ENCODE peak calls at places on chromosomes 2 and 18, in six cellular contexts. X is AG09309, P is epithelial cell of esophagus, Q is left lung, D is BJ, N is transverse colon. R is an unnamed sample.

GRCh38 chr2:39266139-39266805 is 22.5 kb upstream of the CDKL4 start:
- DNase-seq in X (no peak), P (peak; percentile 45), Q (no peak), D (no peak), N (no peak), R (no peak)

GRCh38 chr2:236239276-236240065 is 24.7 kb downstream of the ASB18 start:
- DNase-seq in X (no peak), P (no peak), Q (no peak), D (no peak), N (no peak), R (no peak)

GRCh38 chr18:5622905-5623304 is 79.1 kb upstream of the EPB41L3 start:
- DNase-seq in X (no peak), P (no peak), Q (no peak), D (no peak), N (no peak), R (no peak)

GRCh38 chr2:119475225-119475856 is 43.7 kb downstream of the TMEM37 start:
- DNase-seq in X (no peak), P (no peak), Q (no peak), D (no peak), N (no peak), R (no peak)

GRCh38 chr2:108413731-108414130 is 35.3 kb upstream of the GCC2 start:
- DNase-seq in X (no peak), P (peak; percentile 6), Q (no peak), D (no peak), N (no peak), R (no peak)

GRCh38 chr2:81467096-81467495 is 1162.5 kb upstream of the LRRTM1 start:
- DNase-seq in X (no peak), P (no peak), Q (peak; percentile 66), D (no peak), N (no peak), R (no peak)

GRCh38 chr2:189287982-189288494 is 108.5 kb upstream of the COL5A2 start:
- DNase-seq in X (peak; percentile 73), P (peak; percentile 93), Q (no peak), D (peak; percentile 55), N (no peak), R (no peak)

GRCh38 chr2:68980956-68981355 is 6.5 kb downstream of the GKN1 start:
- DNase-seq in X (no peak), P (no peak), Q (no peak), D (no peak), N (no peak), R (no peak)

GRCh38 chr2:20050104-20050711 is 1.2 kb downstream of the LAPTM4A start:
- DNase-seq in X (peak; percentile 42), P (peak; percentile 90), Q (no peak), D (no peak), N (peak; percentile 36), R (peak; percentile 72)

GRCh38 chr2:54704238-54704637 is 19.2 kb upstream of the EML6 start:
- DNase-seq in X (no peak), P (no peak), Q (no peak), D (no peak), N (no peak), R (no peak)

GRCh38 chr2:1224901-1225300 is 188.4 kb upstream of the TPO start:
- DNase-seq in X (no peak), P (no peak), Q (no peak), D (no peak), N (no peak), R (no peak)

GRCh38 chr18:2186967-2187366 is 384.3 kb downstream of the METTL4 start:
- DNase-seq in X (no peak), P (no peak), Q (no peak), D (no peak), N (no peak), R (no peak)

GRCh38 chr2:100321181-100321880 is 970 bp downstream of the LONRF2 start:
- DNase-seq in X (no peak), P (peak; percentile 33), Q (peak; percentile 84), D (no peak), N (no peak), R (no peak)

GRCh38 chr2:120441744-120442471 is 96.0 kb downstream of the INHBB start:
- DNase-seq in X (no peak), P (peak; percentile 63), Q (peak; percentile 87), D (no peak), N (peak; percentile 46), R (no peak)

GRCh38 chr18:11857177-11857887 is 6.1 kb downstream of the CHMP1B start:
- DNase-seq in X (peak; percentile 91), P (peak; percentile 100), Q (no peak), D (peak; percentile 88), N (peak; percentile 83), R (peak; percentile 92)

GRCh38 chr2:12120281-12121150 is 374.1 kb downstream of the LPIN1 start:
- DNase-seq in X (peak; percentile 34), P (peak; percentile 46), Q (no peak), D (peak; percentile 10), N (no peak), R (no peak)

GRCh38 chr2:160376576-160376975 is 117.0 kb downstream of the RBMS1 start:
- DNase-seq in X (no peak), P (peak; percentile 85), Q (no peak), D (no peak), N (no peak), R (no peak)

GRCh38 chr2:109712746-109713145 is 81.4 kb upstream of the RGPD5 start:
- DNase-seq in X (no peak), P (no peak), Q (no peak), D (no peak), N (no peak), R (no peak)

GRCh38 chr2:109712126-109712455 is 82.0 kb upstream of the RGPD5 start:
- DNase-seq in X (no peak), P (no peak), Q (no peak), D (no peak), N (no peak), R (no peak)

GRCh38 chr2:109711230-109712125 is 82.6 kb upstream of the RGPD5 start:
- DNase-seq in X (no peak), P (no peak), Q (no peak), D (no peak), N (no peak), R (no peak)

GRCh38 chr2:109718139-109718538 is 76.0 kb upstream of the RGPD5 start:
- DNase-seq in X (no peak), P (no peak), Q (no peak), D (no peak), N (no peak), R (no peak)

GRCh38 chr2:109715302-109715937 is 78.7 kb upstream of the RGPD5 start:
- DNase-seq in X (no peak), P (peak; percentile 77), Q (no peak), D (no peak), N (peak; percentile 67), R (no peak)
- TF ChIP-seq CTCF in X (peak; percentile 48), P (peak; percentile 95), Q (peak; percentile 25), D (peak; percentile 41), N (peak; percentile 76), R (no peak)

DNA sequence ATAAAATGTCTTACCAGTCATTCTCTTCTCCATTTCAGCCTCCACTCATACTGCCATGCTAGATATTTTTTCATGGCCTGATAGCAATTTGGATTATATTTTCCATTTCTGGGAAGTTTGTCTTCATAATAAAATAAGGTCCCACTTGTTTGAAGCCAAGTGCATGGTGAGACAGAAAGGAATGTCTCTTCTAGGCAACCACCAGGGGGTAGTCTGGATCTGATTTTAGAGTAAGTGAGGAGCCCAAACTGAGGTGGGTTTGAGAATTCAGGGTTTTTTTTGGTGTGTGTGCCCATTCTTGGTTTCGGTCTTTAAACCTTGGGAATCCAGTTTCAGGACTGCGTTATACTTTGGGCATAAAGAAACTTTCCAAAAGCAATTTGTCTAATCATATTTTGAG is 315.5 kb downstream of the RPRM start:
- DNase-seq in X (no peak), P (peak; percentile 56), Q (no peak), D (no peak), N (no peak), R (no peak)
- TF ChIP-seq CTCF in X (no peak), P (peak; percentile 68), Q (peak; percentile 16), D (no peak), N (peak; percentile 54), R (no peak)

GRCh38 chr2:74542978-74543377 is 10.8 kb downstream of the LOXL3 start:
- DNase-seq in X (no peak), P (no peak), Q (no peak), D (no peak), N (no peak), R (no peak)

GRCh38 chr2:74548285-74548918 is 5.3 kb downstream of the LOXL3 start:
- DNase-seq in X (no peak), P (no peak), Q (no peak), D (no peak), N (no peak), R (no peak)

GRCh38 chr2:74546004-74546403 is 7.7 kb downstream of the LOXL3 start:
- DNase-seq in X (no peak), P (no peak), Q (no peak), D (no peak), N (no peak), R (no peak)

GRCh38 chr2:74540291-74540690 is 10.6 kb downstream of the HTRA2 start:
- DNase-seq in X (no peak), P (no peak), Q (no peak), D (no peak), N (no peak), R (no peak)

DNA sequence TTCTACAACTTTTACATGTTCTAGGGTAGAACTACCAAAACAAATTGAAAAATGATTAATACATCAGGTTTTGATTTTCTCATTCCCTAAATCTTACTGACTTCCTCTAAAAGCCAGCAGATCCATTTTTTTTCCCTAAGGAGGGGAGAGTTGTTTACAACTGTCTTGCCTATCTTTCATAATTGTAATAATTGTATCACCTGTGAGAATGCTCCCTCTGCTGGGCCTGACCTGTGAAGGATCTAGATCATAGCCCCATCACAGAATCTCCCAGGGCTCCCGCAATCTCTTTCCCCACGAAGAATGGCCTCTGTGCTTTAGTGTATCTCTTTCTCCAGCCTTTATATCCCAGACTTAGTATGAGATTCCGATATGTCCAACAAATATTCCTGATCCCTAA is 9.1 kb downstream of the LOXL3 start:
- DNase-seq in X (no peak), P (peak; percentile 46), Q (no peak), D (no peak), N (no peak), R (no peak)
- TF ChIP-seq CTCF in X (no peak), P (peak; percentile 55), Q (no peak), D (peak; percentile 9), N (no peak), R (no peak)

GRCh38 chr2:168939918-168940317 is 38.8 kb downstream of the G6PC2 start:
- DNase-seq in X (no peak), P (no peak), Q (no peak), D (no peak), N (no peak), R (no peak)

GRCh38 chr2:168941297-168941696 is 40.2 kb downstream of the G6PC2 start:
- DNase-seq in X (no peak), P (no peak), Q (no peak), D (no peak), N (no peak), R (no peak)

GRCh38 chr2:168948621-168949212 is 47.6 kb downstream of the G6PC2 start:
- DNase-seq in X (no peak), P (peak; percentile 34), Q (no peak), D (no peak), N (no peak), R (no peak)

GRCh38 chr2:168945508-168945907 is 44.4 kb downstream of the G6PC2 start:
- DNase-seq in X (no peak), P (no peak), Q (no peak), D (no peak), N (no peak), R (no peak)

DNA sequence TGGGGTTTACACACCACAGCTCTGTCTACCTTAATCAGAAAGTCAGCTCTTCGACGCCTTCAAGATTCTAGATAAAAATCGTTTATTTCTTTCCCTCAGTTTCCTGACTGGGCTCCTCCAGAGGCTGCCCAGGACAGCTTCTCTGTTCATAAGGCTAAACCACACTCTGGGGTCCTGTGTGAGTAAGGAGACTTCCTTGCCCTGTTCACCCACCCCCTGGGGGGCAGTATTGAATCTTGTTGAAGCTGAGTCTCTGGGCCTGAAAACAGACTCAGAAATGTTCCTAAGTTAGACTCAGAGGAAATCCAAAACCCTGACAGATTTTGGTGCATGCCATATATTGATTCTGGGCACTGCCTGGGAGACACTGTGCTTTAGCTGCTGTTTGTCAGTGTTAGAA is 43.0 kb downstream of the G6PC2 start:
- DNase-seq in X (no peak), P (no peak), Q (no peak), D (no peak), N (no peak), R (no peak)
- TF ChIP-seq CTCF in X (no peak), P (no peak), Q (no peak), D (no peak), N (no peak), R (no peak)

R was measured in CD14-positive monocyte.